ENCODE peak calls at places on chromosomes 6 and 20, in four cellular contexts. A, D, Z and G are unnamed samples.

GRCh38 chr6:41080623-41081022 is 7.8 kb downstream of the NFYA start:
- ATAC-seq in D (no peak), Z (no peak), A (no peak), G (no peak)

GRCh38 chr20:44489223-44489622 is 13.5 kb downstream of the TTPAL start:
- ATAC-seq in Z (no peak), A (no peak), D (no peak), G (no peak)

GRCh38 chr6:56573624-56574023 is 69.1 kb downstream of the DST start:
- ATAC-seq in A (no peak), Z (no peak), D (no peak), G (no peak)

GRCh38 chr6:156391977-156392376 is 385.2 kb upstream of the ARID1B start:
- ATAC-seq in A (no peak), D (no peak), Z (no peak), G (no peak)

GRCh38 chr20:44701116-44701865 is 13.9 kb upstream of the CCN5 start:
- ATAC-seq in A (peak; percentile 14), D (peak; percentile 51), Z (no peak), G (no peak)

GRCh38 chr20:18628330-18628941 is 40.6 kb downstream of the DTD1 start:
- ATAC-seq in A (no peak), D (peak; percentile 64), Z (peak; percentile 46), G (no peak)

GRCh38 chr6:150915156-150915555 is 49.7 kb downstream of the MTHFD1L start:
- ATAC-seq in D (no peak), A (no peak), Z (no peak), G (no peak)

GRCh38 chr20:63822276-63822696 is 8.8 kb downstream of the ZBTB46 start:
- ATAC-seq in A (no peak), Z (peak; percentile 72), D (no peak), G (no peak)

GRCh38 chr6:80223743-80224212 is 117.3 kb downstream of the BCKDHB start:
- ATAC-seq in A (no peak), D (no peak), Z (no peak), G (peak; percentile 58)

GRCh38 chr6:149445573-149445972 is 39.2 kb downstream of the ZC3H12D start:
- ATAC-seq in A (no peak), D (peak; percentile 29), Z (peak; percentile 49), G (no peak)

GRCh38 chr6:94362061-94362864 is 942.9 kb upstream of the EPHA7 start:
- ATAC-seq in D (no peak), Z (no peak), A (no peak), G (peak; percentile 40)

GRCh38 chr6:50141100-50141499 is 91.4 kb upstream of the DEFB112 start:
- ATAC-seq in D (no peak), A (no peak), Z (peak; percentile 36), G (no peak)

GRCh38 chr6:138522611-138523010 is 23.3 kb upstream of the NHSL1 start:
- ATAC-seq in D (no peak), A (no peak), Z (peak; percentile 27), G (no peak)

GRCh38 chr6:124490123-124490522 is 472.1 kb upstream of the RNF217 start:
- ATAC-seq in D (no peak), A (no peak), Z (no peak), G (no peak)

GRCh38 chr20:51129201-51129671 is 106.3 kb upstream of the KCNG1 start:
- ATAC-seq in A (no peak), Z (no peak), D (no peak), G (no peak)

GRCh38 chr20:21251278-21251677 is 51.9 kb upstream of the XRN2 start:
- ATAC-seq in Z (no peak), D (no peak), A (no peak), G (no peak)

GRCh38 chr20:609371-609964 is 641 bp downstream of the TCF15 start:
- ATAC-seq in Z (no peak), A (no peak), D (no peak), G (no peak)

GRCh38 chr20:23142162-23143050 is 56.3 kb upstream of the CD93 start:
- ATAC-seq in D (peak; percentile 32), Z (peak; percentile 87), A (no peak), G (no peak)

GRCh38 chr20:50593005-50593335 is 82.8 kb downstream of the PTPN1 start:
- ATAC-seq in D (no peak), A (no peak), Z (no peak), G (no peak)

GRCh38 chr6:53302678-53303360 is 45.9 kb downstream of the ELOVL5 start:
- ATAC-seq in A (peak; percentile 66), Z (no peak), D (peak; percentile 61), G (peak; percentile 48)

GRCh38 chr6:36345681-36346417 is 9.2 kb upstream of the BNIP5 start:
- ATAC-seq in A (no peak), D (no peak), Z (no peak), G (no peak)

GRCh38 chr6:133741375-133741861 is 147.5 kb upstream of the TCF21 start:
- ATAC-seq in A (peak; percentile 90), Z (no peak), D (peak; percentile 58), G (peak; percentile 61)

GRCh38 chr6:135291288-135292116 is 110.4 kb downstream of the MYB start:
- ATAC-seq in D (no peak), A (no peak), Z (no peak), G (no peak)

GRCh38 chr6:818191-818590 is 125.3 kb upstream of the EXOC2 start:
- ATAC-seq in A (no peak), Z (no peak), D (no peak), G (peak; percentile 34)

GRCh38 chr20:23634985-23635767 is 2.6 kb downstream of the CST3 start:
- ATAC-seq in D (no peak), A (peak; percentile 69), Z (no peak), G (peak; percentile 11)

GRCh38 chr20:49627329-49627761 is 59.4 kb upstream of the PTGIS start:
- ATAC-seq in Z (no peak), D (peak; percentile 51), A (no peak), G (no peak)

GRCh38 chr6:47197672-47198640 is 111.7 kb downstream of the TNFRSF21 start:
- ATAC-seq in A (no peak), D (no peak), Z (peak; percentile 37), G (no peak)

GRCh38 chr6:8400663-8401062 is 34.7 kb downstream of the SLC35B3 start:
- ATAC-seq in D (no peak), A (no peak), Z (no peak), G (no peak)

GRCh38 chr20:327041-327945 is 1.9 kb downstream of the SOX12 start:
- ATAC-seq in D (peak; percentile 49), A (no peak), Z (peak; percentile 37), G (peak; percentile 36)

GRCh38 chr6:27687154-27688013 is 214.5 kb upstream of the ZNF184 start:
- ATAC-seq in Z (peak; percentile 90), A (no peak), D (peak; percentile 84), G (peak; percentile 67)

GRCh38 chr6:138418118-138418742 is 14.2 kb downstream of the HEBP2 start:
- ATAC-seq in Z (no peak), D (no peak), A (no peak), G (no peak)

GRCh38 chr20:1214838-1215261 is 11.0 kb upstream of the RAD21L1 start:
- ATAC-seq in A (no peak), Z (no peak), D (no peak), G (no peak)

GRCh38 chr6:17042422-17043147 is 59.3 kb upstream of the STMND1 start:
- ATAC-seq in A (no peak), D (peak; percentile 77), Z (no peak), G (peak; percentile 34)

GRCh38 chr6:169190970-169191369 is 62.7 kb downstream of the THBS2 start:
- ATAC-seq in A (no peak), Z (no peak), D (no peak), G (peak; percentile 29)

GRCh38 chr20:37202267-37202943 is 23.1 kb upstream of the MROH8 start:
- ATAC-seq in A (no peak), Z (peak; percentile 59), D (peak; percentile 89), G (peak; percentile 86)

DNA sequence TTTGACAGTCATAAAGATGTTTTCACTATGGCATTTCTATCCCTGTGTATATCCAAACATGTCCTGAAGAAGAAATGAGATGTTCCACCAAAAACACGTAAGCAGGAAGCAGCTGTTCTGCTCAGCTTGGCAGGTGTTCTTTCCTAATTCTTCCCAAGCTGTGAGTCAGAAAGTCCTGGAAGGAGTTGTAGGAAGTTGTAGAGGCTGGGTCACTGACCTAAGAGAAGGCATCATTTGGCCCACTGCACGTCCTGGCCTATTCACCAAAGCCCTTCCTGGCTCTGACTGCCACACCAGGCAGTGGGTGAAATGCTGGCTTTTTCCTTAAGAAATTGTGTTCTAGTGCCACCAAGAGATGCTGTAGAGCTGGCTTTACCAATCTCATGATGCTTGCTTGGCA is 40.3 kb downstream of the STX11 start:
- ATAC-seq in A (peak; percentile 91), Z (no peak), D (no peak), G (peak; percentile 87)
- H3K4me1 ChIP-seq in A (no peaks in the 10 kb centered on the region), Z (no peaks in the 10 kb centered on the region), D (no peaks in the 10 kb centered on the region), G (no peaks in the 10 kb centered on the region)

DNA sequence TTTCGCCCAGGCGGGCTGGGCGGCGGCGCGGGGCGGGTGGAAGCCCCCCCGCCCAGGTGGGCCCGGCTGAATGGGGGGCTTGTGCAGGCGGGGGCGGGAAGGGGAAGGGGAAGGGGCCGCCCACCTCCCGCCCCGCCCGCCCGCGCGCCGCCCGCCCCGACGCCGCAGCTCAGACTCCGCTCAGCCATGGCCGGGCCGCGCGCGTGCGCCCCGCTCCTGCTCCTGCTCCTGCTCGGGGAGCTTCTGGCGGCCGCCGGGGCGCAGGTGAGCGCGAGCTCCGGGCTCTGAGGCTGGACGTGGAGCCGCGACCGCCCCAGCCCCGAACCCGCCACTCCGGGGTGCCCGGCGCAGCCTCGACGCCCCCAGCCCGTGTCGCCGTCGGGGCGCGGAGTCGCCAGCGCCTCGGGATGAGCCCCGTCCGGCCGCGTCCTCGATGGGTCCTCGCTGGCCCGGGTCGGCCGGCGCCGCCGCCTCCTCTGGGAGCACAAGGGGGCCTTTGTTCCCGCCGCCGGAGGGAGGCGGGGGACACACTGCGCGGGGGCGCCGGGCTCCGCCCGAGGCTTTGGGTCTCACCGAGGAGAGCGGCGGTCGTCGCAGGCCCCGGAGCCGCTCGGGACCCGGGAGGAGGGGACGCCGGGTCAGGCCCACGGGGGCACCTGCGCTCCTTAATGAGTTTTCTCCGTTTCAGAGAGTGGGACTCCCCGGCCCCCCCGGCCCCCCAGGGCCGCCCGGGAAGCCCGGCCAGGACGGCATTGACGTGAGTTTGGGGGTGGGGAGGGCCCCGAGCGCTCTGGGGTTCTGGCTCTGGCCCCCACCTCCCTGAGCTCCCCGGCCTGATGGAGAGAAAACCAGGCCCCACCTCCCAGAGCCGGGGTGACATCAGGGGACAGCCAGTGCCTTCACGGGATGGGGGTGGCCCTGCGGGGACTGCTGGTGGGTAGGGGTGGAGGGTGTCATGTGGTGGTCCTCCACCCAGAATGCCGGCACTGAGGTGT is at the start of gene COL9A3:
- ATAC-seq in A (no peak), Z (no peak), D (no peak), G (no peak)
- TF ChIP-seq POLR2A in A (no peak), Z (no peak), D (no peak), G (peak; percentile 15)

DNA sequence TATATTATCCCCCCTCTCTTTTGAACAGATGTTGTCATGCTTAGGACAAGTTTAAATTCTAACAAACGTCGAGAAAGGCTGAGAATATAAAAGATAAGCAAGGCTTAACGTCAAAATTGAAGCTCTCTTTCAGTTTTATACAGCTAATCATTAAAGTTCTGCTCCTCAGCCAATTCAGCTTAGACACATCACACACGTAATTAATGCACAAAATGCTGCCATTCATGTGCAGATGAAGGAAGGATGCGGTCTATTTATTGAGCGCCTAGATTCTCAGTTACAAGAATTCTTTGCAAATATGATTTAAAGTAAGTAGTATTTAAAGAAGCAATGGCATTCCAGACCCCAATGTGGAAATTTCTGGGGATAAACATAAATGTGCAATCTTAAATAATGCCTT is 86.0 kb downstream of the LYRM4 start:
- ATAC-seq in D (no peak), A (no peak), Z (peak; percentile 43), G (no peak)
- H3K4me3 ChIP-seq in D (no peak overlapping the region), A (no peak overlapping the region), Z (peak overlapping the region; percentile 35), G (no peak overlapping the region)

DNA sequence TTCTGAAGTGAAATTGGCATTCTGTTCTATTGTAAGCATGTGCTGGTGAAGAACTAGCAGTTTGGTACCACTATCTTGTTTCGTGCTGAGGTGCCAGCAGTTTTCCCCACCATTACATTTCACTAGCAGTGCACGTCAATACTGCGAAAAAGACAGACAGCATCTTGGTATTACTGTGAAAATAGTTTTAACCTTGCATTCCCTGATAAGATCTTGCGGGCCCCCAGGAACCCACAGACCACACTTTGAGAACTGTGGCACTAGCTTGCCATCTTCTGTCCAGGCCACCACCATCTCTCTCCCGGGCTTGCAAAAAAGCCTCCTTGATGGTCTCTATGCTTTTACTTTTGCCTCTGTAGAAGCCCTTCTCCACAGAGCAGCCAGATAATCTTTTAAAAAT is 185.7 kb downstream of the BACH2 start:
- ATAC-seq in D (no peak), Z (no peak), A (no peak), G (no peak)
- H3K4me1 ChIP-seq in D (no peaks in the 10 kb centered on the region), Z (peaks cover 11% of the 10 kb centered on the region), A (no peaks in the 10 kb centered on the region), G (no peaks in the 10 kb centered on the region)